ENCODE peak calls at places on chromosome 14, in five cellular contexts. E is foreskin keratinocyte; X is left colon; Z is activated T-cell treated with anti-CD3 and anti-CD28 coated beads, Interleukin-2, amount 50 U/mL, for 72 hours; M is left lobe of liver. P is an unnamed sample.

GRCh38 chr14:65079201-65079600 is 23.1 kb downstream of the MAX start:
- DNase-seq in E (no peak), X (no peak), Z (no peak), M (no peak), P (no peak)

GRCh38 chr14:43872752-43873655 is 634.1 kb downstream of the FSCB start:
- DNase-seq in Z (no peak), E (no peak), M (no peak), X (no peak), P (no peak)

GRCh38 chr14:100654814-100655795 is 67.9 kb upstream of the BEGAIN start:
- DNase-seq in M (peak), E (no peak), X (no peak), Z (peak), P (no peak)

GRCh38 chr14:34997762-34998161 is 15.0 kb downstream of the SRP54 start:
- DNase-seq in X (no peak), M (no peak), E (no peak), Z (no peak), P (no peak)

GRCh38 chr14:81164167-81164774 is 56.5 kb downstream of the GTF2A1 start:
- DNase-seq in M (peak), Z (peak), X (peak), E (peak), P (no peak)

GRCh38 chr14:55780156-55780946 is 200.3 kb downstream of the KTN1 start:
- DNase-seq in M (no peak), Z (no peak), E (peak), X (no peak), P (no peak)

GRCh38 chr14:96088131-96088880 is 49.1 kb downstream of the C14orf132 start:
- DNase-seq in X (peak), E (no peak), M (no peak), Z (no peak), P (peak)

GRCh38 chr14:93012516-93013367 is 89.8 kb downstream of the CHGA start:
- DNase-seq in Z (no peak), X (no peak), M (no peak), E (no peak), P (no peak)

GRCh38 chr14:61065671-61066070 is 84.6 kb downstream of the SLC38A6 start:
- DNase-seq in Z (no peak), M (no peak), E (no peak), X (no peak), P (no peak)

GRCh38 chr14:105733081-105734065 is 207.0 kb downstream of the TMEM121 start:
- DNase-seq in X (no peak), M (no peak), E (no peak), Z (no peak), P (no peak)

GRCh38 chr14:95507174-95507573 is 9.3 kb downstream of the SYNE3 start:
- DNase-seq in X (peak), M (peak), Z (no peak), E (peak), P (peak)

GRCh38 chr14:75063491-75064204 is at the start of gene ACYP1:
- DNase-seq in X (peak), M (peak), Z (peak), E (peak), P (peak)

GRCh38 chr14:73262427-73263183 is 25.3 kb downstream of the PAPLN start:
- DNase-seq in X (no peak), Z (no peak), E (no peak), M (no peak), P (peak)

GRCh38 chr14:60085085-60085484 is 6.6 kb upstream of the PCNX4 start:
- DNase-seq in E (peak), X (no peak), Z (no peak), M (no peak), P (no peak)

GRCh38 chr14:72479471-72479931 is 414.4 kb downstream of the DPF3 start:
- DNase-seq in X (no peak), Z (peak), E (no peak), M (no peak), P (no peak)

GRCh38 chr14:31592619-31593018 is 31.4 kb downstream of the NUBPL start:
- DNase-seq in X (no peak), M (no peak), E (no peak), Z (no peak), P (no peak)

GRCh38 chr14:80378084-80378483 is 166.8 kb upstream of the DIO2 start:
- DNase-seq in X (no peak), E (no peak), Z (no peak), M (no peak), P (no peak)

GRCh38 chr14:55604900-55605418 is 25.0 kb downstream of the KTN1 start:
- DNase-seq in E (no peak), M (no peak), Z (no peak), X (no peak), P (no peak)

GRCh38 chr14:34270361-34270760 is 191.7 kb downstream of the SPTSSA start:
- DNase-seq in E (no peak), M (no peak), X (no peak), Z (no peak), P (no peak)

GRCh38 chr14:88986146-88986841 is 161.8 kb downstream of the TTC8 start:
- DNase-seq in M (no peak), E (no peak), X (no peak), Z (no peak), P (no peak)

GRCh38 chr14:64970776-64971451 is 1.2 kb downstream of the RAB15 start:
- DNase-seq in X (no peak), M (no peak), E (no peak), Z (no peak), P (no peak)

GRCh38 chr14:85991156-85991555 is 461.2 kb downstream of the FLRT2 start:
- DNase-seq in E (no peak), X (no peak), M (no peak), Z (no peak), P (no peak)

GRCh38 chr14:105931808-105932483 is 405.6 kb downstream of the TMEM121 start:
- DNase-seq in M (peak), X (no peak), E (no peak), Z (no peak), P (no peak)

GRCh38 chr14:104082807-104083206 is 2.7 kb upstream of the ASPG start:
- DNase-seq in M (peak), X (peak), Z (no peak), E (no peak), P (no peak)

GRCh38 chr14:32329146-32329545 is at the start of gene AKAP6:
- DNase-seq in X (no peak), M (no peak), Z (no peak), E (no peak), P (no peak)

GRCh38 chr14:67512463-67513134 is 20.5 kb upstream of the PLEKHH1 start:
- DNase-seq in X (no peak), Z (no peak), E (no peak), M (no peak), P (no peak)

GRCh38 chr14:33393895-33394405 is 455.3 kb downstream of the NPAS3 start:
- DNase-seq in E (no peak), X (no peak), M (no peak), Z (no peak), P (no peak)

GRCh38 chr14:88233915-88234314 is 89.2 kb downstream of the KCNK10 start:
- DNase-seq in M (no peak), E (no peak), Z (peak), X (no peak), P (no peak)

GRCh38 chr14:101010293-101010692 is 106.8 kb upstream of the RTL1 start:
- DNase-seq in E (no peak), Z (no peak), X (no peak), M (no peak), P (no peak)

GRCh38 chr14:92589213-92589852 is 75.8 kb downstream of the RIN3 start:
- DNase-seq in E (no peak), Z (no peak), M (no peak), X (peak), P (no peak)

GRCh38 chr14:36281309-36281708 is 39.1 kb downstream of the MBIP start:
- DNase-seq in M (no peak), E (no peak), Z (no peak), X (no peak), P (no peak)

P was measured in mesenteric fat pad.